ENCODE peak calls at places on chromosomes 2 and 18, in five cellular contexts. Y, H, O, P and C are unnamed samples.

GRCh38 chr2:223010641-223011040 is 41.3 kb upstream of the KCNE4 start:
- DNase-seq in Y (no peak), H (no peak), O (no peak), P (no peak), C (no peak)

GRCh38 chr2:38504169-38504568 is 98.6 kb downstream of the HNRNPLL start:
- DNase-seq in Y (no peak), H (no peak), O (no peak), P (no peak), C (no peak)

GRCh38 chr2:112257575-112257974 is 2.7 kb upstream of the ZC3H8 start:
- DNase-seq in Y (no peak), H (no peak), O (no peak), P (no peak), C (no peak)

GRCh38 chr2:52210161-52210560 is 1178.2 kb upstream of the NRXN1 start:
- DNase-seq in Y (no peak), H (no peak), O (no peak), P (no peak), C (no peak)

GRCh38 chr2:197212344-197213262 is 98.0 kb downstream of the ANKRD44 start:
- DNase-seq in Y (no peak), H (no peak), O (no peak), P (no peak), C (no peak)

GRCh38 chr18:48133675-48134251 is 203.3 kb upstream of the SMAD2 start:
- DNase-seq in Y (no peak), H (no peak), O (peak; percentile 44), P (no peak), C (no peak)

GRCh38 chr2:229314117-229314516 is 43.0 kb upstream of the PID1 start:
- DNase-seq in Y (no peak), H (no peak), O (no peak), P (no peak), C (no peak)

GRCh38 chr2:218395456-218395825 is 4.2 kb upstream of the CTDSP1 start:
- DNase-seq in Y (peak; percentile 71), H (no peak), O (no peak), P (no peak), C (no peak)

GRCh38 chr2:234032301-234032856 is 18.1 kb upstream of the SPP2 start:
- DNase-seq in Y (no peak), H (no peak), O (peak; percentile 5), P (no peak), C (peak; percentile 40)

GRCh38 chr2:182066439-182067061 is 80.9 kb downstream of the PPP1R1C start:
- DNase-seq in Y (no peak), H (no peak), O (peak; percentile 91), P (no peak), C (no peak)

GRCh38 chr2:38076250-38076709 is 329 bp upstream of the CYP1B1 start:
- DNase-seq in Y (peak; percentile 90), H (peak; percentile 96), O (peak; percentile 91), P (peak; percentile 78), C (peak; percentile 15)

GRCh38 chr2:119531292-119531691 is 7.0 kb upstream of the SCTR start:
- DNase-seq in Y (no peak), H (peak; percentile 46), O (no peak), P (no peak), C (no peak)

GRCh38 chr2:113407446-113408099 is 29.9 kb upstream of the ZNG1B start:
- DNase-seq in Y (no peak), H (no peak), O (peak; percentile 4), P (no peak), C (no peak)

GRCh38 chr2:232126301-232127085 is 165.0 kb downstream of the DIS3L2 start:
- DNase-seq in Y (no peak), H (no peak), O (no peak), P (no peak), C (no peak)

GRCh38 chr18:42113529-42114191 is 158.6 kb downstream of the PIK3C3 start:
- DNase-seq in Y (no peak), H (no peak), O (peak; percentile 75), P (no peak), C (no peak)

GRCh38 chr2:143261986-143262784 is 133.0 kb downstream of the ARHGAP15 start:
- DNase-seq in Y (no peak), H (no peak), O (no peak), P (no peak), C (peak; percentile 48)

DNA sequence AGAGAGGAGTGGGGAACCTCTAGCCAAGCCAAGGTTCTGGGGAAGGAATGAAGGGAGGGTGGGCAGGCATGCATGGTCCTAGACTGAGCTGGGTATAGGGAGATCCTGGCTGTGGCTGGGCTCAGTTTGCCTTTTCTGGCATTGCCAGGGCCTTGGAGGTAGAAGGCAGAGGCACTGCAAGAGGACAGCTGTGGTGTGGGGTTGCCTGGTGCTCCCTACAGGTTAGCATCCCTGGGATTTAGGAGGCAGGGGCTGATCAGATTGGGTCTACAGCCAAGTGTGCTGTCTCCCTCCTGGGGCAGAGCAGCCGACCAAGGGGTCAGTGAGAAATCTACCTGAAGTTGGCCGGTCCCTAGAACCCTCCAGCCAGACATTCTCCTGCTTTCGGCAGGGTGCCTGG is 15.9 kb downstream of the ABCG8 start:
- DNase-seq in Y (no peak), H (no peak), O (no peak), P (no peak), C (no peak)
- H3K27me3 ChIP-seq in Y (peaks cover 25% of the 10 kb centered on the region), H (peaks cover 75% of the 10 kb centered on the region), O (no peaks in the 10 kb centered on the region), P (peaks cover 4% of the 10 kb centered on the region), C (no peaks in the 10 kb centered on the region)

GRCh38 chr2:80303006-80303741 is 1.4 kb downstream of the LRRTM1 start:
- DNase-seq in Y (no peak), H (peak; percentile 81), O (no peak), P (no peak), C (no peak)

GRCh38 chr2:80302001-80302464 is 2.5 kb downstream of the LRRTM1 start:
- DNase-seq in Y (no peak), H (no peak), O (no peak), P (no peak), C (no peak)

GRCh38 chr2:80302465-80303005 is 2.0 kb downstream of the LRRTM1 start:
- DNase-seq in Y (no peak), H (peak; percentile 60), O (no peak), P (no peak), C (no peak)

GRCh38 chr2:80303825-80304521 is 579 bp downstream of the LRRTM1 start:
- DNase-seq in Y (no peak), H (peak; percentile 83), O (no peak), P (no peak), C (no peak)

GRCh38 chr2:80304522-80304878 is at the start of gene LRRTM1:
- DNase-seq in Y (no peak), H (peak; percentile 80), O (no peak), P (no peak), C (no peak)
- H3K27me3 ChIP-seq in Y (peaks cover 19% of the 10 kb centered on the region), H (peaks cover 62% of the 10 kb centered on the region), O (peaks cover 13% of the 10 kb centered on the region), P (peaks cover 33% of the 10 kb centered on the region), C (peaks cover 8% of the 10 kb centered on the region)

GRCh38 chr18:80035997-80036396 is 1.8 kb downstream of the RBFA start:
- DNase-seq in Y (no peak), H (no peak), O (no peak), P (no peak), C (no peak)
- H3K27me3 ChIP-seq in Y (no peaks in the 10 kb centered on the region), H (no peaks in the 10 kb centered on the region), O (no peaks in the 10 kb centered on the region), P (no peaks in the 10 kb centered on the region), C (no peaks in the 10 kb centered on the region)

GRCh38 chr2:11481789-11482472 is 16.0 kb upstream of the E2F6 start:
- DNase-seq in Y (no peak), H (peak; percentile 76), O (no peak), P (no peak), C (no peak)

GRCh38 chr2:11480859-11481258 is 14.9 kb upstream of the E2F6 start:
- DNase-seq in Y (no peak), H (no peak), O (no peak), P (no peak), C (no peak)

GRCh38 chr2:11481426-11481788 is 15.4 kb upstream of the E2F6 start:
- DNase-seq in Y (no peak), H (no peak), O (no peak), P (no peak), C (no peak)

GRCh38 chr2:11478899-11479605 is 13.1 kb upstream of the E2F6 start:
- DNase-seq in Y (no peak), H (no peak), O (no peak), P (no peak), C (no peak)

GRCh38 chr2:11480406-11480805 is 14.4 kb upstream of the E2F6 start:
- DNase-seq in Y (no peak), H (no peak), O (no peak), P (no peak), C (no peak)
- H3K27me3 ChIP-seq in Y (peaks cover 50% of the 10 kb centered on the region), H (no peaks in the 10 kb centered on the region), O (no peaks in the 10 kb centered on the region), P (no peaks in the 10 kb centered on the region), C (peaks cover 5% of the 10 kb centered on the region)